ENCODE peak calls at places on chromosome 11, in four cellular contexts. K, O, U and F are unnamed samples.

GRCh38 chr11:104781719-104782376 is 116.4 kb downstream of the CASP12 start:
- DNase-seq in K (no peak), O (no peak), U (no peak), F (no peak)

GRCh38 chr11:7964873-7965272 is 374 bp downstream of the NLRP10 start:
- DNase-seq in K (no peak), O (no peak), U (no peak), F (peak)

GRCh38 chr11:82960000-82960778 is 58.7 kb downstream of the DDIAS start:
- DNase-seq in K (no peak), O (no peak), U (no peak), F (no peak)

GRCh38 chr11:3091846-3092602 is 34.8 kb upstream of the CARS1 start:
- DNase-seq in K (peak), O (peak), U (peak), F (peak)

GRCh38 chr11:43920598-43921419 is 21.6 kb upstream of the C11orf96 start:
- DNase-seq in K (no peak), O (peak), U (peak), F (peak)

GRCh38 chr11:96267490-96268010 is 75.4 kb downstream of the MAML2 start:
- DNase-seq in K (no peak), O (no peak), U (no peak), F (no peak)

GRCh38 chr11:72812604-72812967 is 1.6 kb upstream of the ATG16L2 start:
- DNase-seq in K (no peak), O (no peak), U (no peak), F (no peak)

GRCh38 chr11:106288057-106288456 is 210.6 kb downstream of the AASDHPPT start:
- DNase-seq in K (no peak), O (no peak), U (no peak), F (no peak)

GRCh38 chr11:19311306-19312030 is 70.7 kb upstream of the E2F8 start:
- DNase-seq in K (peak), O (peak), U (peak), F (peak)

GRCh38 chr11:98358551-98358950 is 662.2 kb upstream of the CNTN5 start:
- DNase-seq in K (no peak), O (no peak), U (no peak), F (no peak)

GRCh38 chr11:18669211-18669593 is 29.4 kb upstream of the TMEM86A start:
- DNase-seq in K (no peak), O (peak), U (no peak), F (no peak)

GRCh38 chr11:60978546-60979380 is 7.3 kb downstream of the CD6 start:
- DNase-seq in K (no peak), O (no peak), U (no peak), F (no peak)

GRCh38 chr11:30107899-30108298 is 91.1 kb upstream of the KCNA4 start:
- DNase-seq in K (no peak), O (peak), U (no peak), F (peak)

GRCh38 chr11:44176541-44177213 is 81.2 kb downstream of the EXT2 start:
- DNase-seq in K (no peak), O (no peak), U (no peak), F (no peak)

GRCh38 chr11:71505781-71506180 is 21.3 kb upstream of the KRTAP5-7 start:
- DNase-seq in K (no peak), O (no peak), U (no peak), F (no peak)

GRCh38 chr11:43504316-43504950 is 145.7 kb downstream of the TTC17 start:
- DNase-seq in K (peak), O (no peak), U (no peak), F (peak)